ENCODE peak calls at places on chromosomes 3 and 15, in nine cellular contexts. A, L, E, S, Y, Q, D, V and Z are unnamed samples.

GRCh38 chr15:40047413-40048154 is 8.6 kb upstream of the SRP14 start:
- DNase-seq in A (peak; percentile 63), L (no peak), E (peak; percentile 78), S (peak; percentile 82), Y (peak; percentile 58), Q (peak; percentile 84), D (peak; percentile 85), V (no peak), Z (no peak)

GRCh38 chr3:170632780-170633179 is 46.9 kb upstream of the SLC7A14 start:
- DNase-seq in A (no peak), L (no peak), E (no peak), S (no peak), Y (no peak), Q (peak; percentile 7), D (no peak), V (no peak), Z (no peak)

GRCh38 chr3:58518304-58518789 is 18.6 kb downstream of the ACOX2 start:
- DNase-seq in A (no peak), L (no peak), E (no peak), S (no peak), Y (peak; percentile 54), Q (no peak), D (no peak), V (no peak), Z (no peak)

GRCh38 chr15:89122532-89123525 is 34.6 kb downstream of the ABHD2 start:
- DNase-seq in A (peak; percentile 14), L (no peak), E (no peak), S (no peak), Y (no peak), Q (no peak), D (peak; percentile 76), V (no peak), Z (no peak)

GRCh38 chr3:15215996-15216395 is 9.9 kb downstream of the CAPN7 start:
- DNase-seq in A (no peak), L (no peak), E (no peak), S (no peak), Y (no peak), Q (no peak), D (no peak), V (no peak), Z (no peak)

GRCh38 chr15:98442901-98443300 is 205.4 kb upstream of the IGF1R start:
- DNase-seq in A (no peak), L (no peak), E (no peak), S (no peak), Y (no peak), Q (no peak), D (no peak), V (no peak), Z (no peak)

GRCh38 chr3:149608987-149609386 is 48.8 kb downstream of the WWTR1 start:
- DNase-seq in A (no peak), L (no peak), E (no peak), S (no peak), Y (no peak), Q (no peak), D (no peak), V (no peak), Z (no peak)

GRCh38 chr3:159964166-159964973 is 24.3 kb upstream of the IL12A start:
- DNase-seq in A (no peak), L (peak; percentile 49), E (no peak), S (peak; percentile 83), Y (peak; percentile 46), Q (no peak), D (no peak), V (no peak), Z (no peak)

GRCh38 chr3:182829761-182830405 is 36.6 kb downstream of the ATP11B start:
- DNase-seq in A (no peak), L (no peak), E (no peak), S (no peak), Y (no peak), Q (no peak), D (no peak), V (no peak), Z (no peak)

GRCh38 chr15:60804986-60805949 is 326.3 kb upstream of the ICE2 start:
- DNase-seq in A (no peak), L (no peak), E (no peak), S (no peak), Y (no peak), Q (no peak), D (no peak), V (no peak), Z (peak; percentile 61)

GRCh38 chr15:39553947-39554731 is 26.7 kb upstream of the THBS1 start:
- DNase-seq in A (no peak), L (no peak), E (peak; percentile 85), S (no peak), Y (no peak), Q (no peak), D (no peak), V (no peak), Z (no peak)

GRCh38 chr3:137165117-137165806 is 207.5 kb downstream of the IL20RB start:
- DNase-seq in A (no peak), L (no peak), E (no peak), S (no peak), Y (peak; percentile 11), Q (peak; percentile 12), D (no peak), V (no peak), Z (no peak)

GRCh38 chr3:172102123-172102882 is 62.9 kb downstream of the FNDC3B start:
- DNase-seq in A (no peak), L (no peak), E (no peak), S (no peak), Y (no peak), Q (no peak), D (no peak), V (no peak), Z (no peak)

GRCh38 chr3:168241156-168241555 is 145.4 kb upstream of the GOLIM4 start:
- DNase-seq in A (no peak), L (no peak), E (no peak), S (no peak), Y (no peak), Q (no peak), D (no peak), V (no peak), Z (no peak)

GRCh38 chr3:51712020-51712385 is 5.1 kb downstream of the GRM2 start:
- DNase-seq in A (no peak), L (no peak), E (no peak), S (no peak), Y (no peak), Q (no peak), D (peak; percentile 10), V (no peak), Z (no peak)

GRCh38 chr3:66484106-66484857 is 16.5 kb downstream of the LRIG1 start:
- DNase-seq in A (no peak), L (no peak), E (no peak), S (no peak), Y (no peak), Q (no peak), D (no peak), V (no peak), Z (no peak)

GRCh38 chr3:32733631-32734229 is 48.7 kb downstream of the CNOT10 start:
- DNase-seq in A (no peak), L (no peak), E (no peak), S (no peak), Y (peak; percentile 43), Q (peak; percentile 5), D (no peak), V (no peak), Z (peak; percentile 11)

GRCh38 chr3:40387895-40388254 is 891 bp downstream of the ENTPD3 start:
- DNase-seq in A (no peak), L (no peak), E (no peak), S (no peak), Y (no peak), Q (no peak), D (no peak), V (no peak), Z (no peak)
- H3K4me3 ChIP-seq in A (no peak overlapping the region), L (no peak overlapping the region), E (no peak overlapping the region), S (no peak overlapping the region), Y (no peak overlapping the region), Q (no peak overlapping the region), D (peak overlapping the region; percentile 37), V (no peak overlapping the region), Z (no peak overlapping the region)

GRCh38 chr15:79540551-79540950 is 108.4 kb downstream of the MINAR1 start:
- DNase-seq in A (no peak), L (no peak), E (no peak), S (no peak), Y (no peak), Q (no peak), D (no peak), V (no peak), Z (no peak)
- TF ChIP-seq CTCF in A (no peak), L (peak; percentile 12), E (no peak), S (no peak), Y (no peak), Q (no peak), D (no peak), V (no peak), Z (no peak)

DNA sequence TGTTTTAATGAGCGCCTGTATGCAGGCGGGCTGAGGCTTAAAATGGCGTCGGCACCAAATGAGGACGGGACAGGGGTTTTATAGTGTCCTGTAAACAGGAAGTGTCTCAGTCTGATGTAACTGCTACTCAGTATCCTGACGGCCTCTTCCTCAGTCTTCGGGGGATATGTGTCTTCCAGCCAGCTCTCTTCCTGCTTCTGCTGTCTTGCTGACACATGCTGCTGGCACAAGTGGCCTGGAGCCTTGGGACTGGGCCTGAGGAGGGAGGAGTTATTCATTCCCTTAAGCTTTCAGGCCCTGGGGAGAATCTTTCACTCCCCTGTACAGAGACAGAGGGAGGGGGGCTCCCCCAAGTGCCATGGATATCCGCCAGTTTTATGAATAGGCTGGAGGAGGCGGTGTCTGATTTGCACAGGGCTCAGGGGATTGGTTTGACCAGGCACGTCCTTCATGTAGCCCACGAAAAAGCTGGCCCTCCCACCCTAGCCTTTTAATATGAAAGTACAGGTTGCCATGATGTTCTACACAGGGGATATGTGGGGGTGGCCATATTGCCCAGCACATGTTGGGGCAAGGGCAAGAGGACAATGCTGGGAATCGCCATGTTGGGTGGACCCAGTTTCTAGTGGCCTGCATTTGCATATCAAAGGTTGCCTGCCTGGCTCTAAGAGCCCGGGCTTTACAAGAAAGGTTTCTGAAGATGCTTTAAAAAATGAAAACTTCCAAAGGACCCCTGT is 19.9 kb downstream of the NDUFB4 start:
- DNase-seq in A (peak; percentile 40), L (no peak), E (peak; percentile 76), S (no peak), Y (no peak), Q (no peak), D (no peak), V (no peak), Z (no peak)
- H3K4me3 ChIP-seq in A (peak overlapping the region; percentile 9), L (no peak overlapping the region), E (no peak overlapping the region), S (no peak overlapping the region), Y (no peak overlapping the region), Q (no peak overlapping the region), D (no peak overlapping the region), V (no peak overlapping the region), Z (no peak overlapping the region)

DNA sequence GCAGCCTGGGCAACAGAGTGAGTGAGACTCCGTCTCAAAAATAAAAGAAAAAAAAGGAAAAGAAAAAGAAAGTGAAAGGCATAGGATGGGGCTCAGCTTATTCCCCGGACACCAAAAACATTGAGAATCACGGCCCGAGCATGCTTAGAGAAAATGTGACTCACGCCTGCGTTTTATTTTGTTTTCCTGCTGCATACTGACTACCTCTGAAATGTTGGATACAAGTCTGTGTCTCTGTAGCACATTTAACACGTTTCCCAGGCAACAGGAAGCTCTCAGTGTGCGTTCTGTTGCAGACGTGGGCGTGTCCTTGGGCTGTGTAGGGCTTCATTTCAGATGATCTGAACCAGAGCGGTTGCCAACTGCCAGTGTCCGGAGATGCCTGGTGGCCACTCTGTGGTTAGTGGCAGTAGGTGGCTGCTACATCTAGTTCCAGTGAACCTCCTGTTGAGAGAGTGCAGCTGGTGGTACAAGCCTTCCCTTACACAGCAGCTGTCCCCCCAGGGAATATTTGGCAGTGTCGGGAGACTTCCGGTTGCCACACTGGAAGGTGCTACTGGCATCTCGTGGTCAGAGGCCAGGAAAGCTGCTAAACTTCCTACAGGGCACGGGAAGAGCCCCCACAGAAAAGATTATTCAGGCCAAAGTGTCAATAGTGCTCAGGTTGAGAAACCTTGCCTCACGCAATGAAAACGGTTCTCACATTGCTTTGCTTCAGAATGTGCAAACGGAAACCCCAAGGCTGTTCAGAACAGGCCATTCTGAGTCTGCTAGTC is 3.0 kb downstream of the SLC51A start:
- DNase-seq in A (peak; percentile 63), L (peak; percentile 63), E (peak; percentile 80), S (no peak), Y (peak; percentile 77), Q (peak; percentile 66), D (no peak), V (peak; percentile 43), Z (peak; percentile 71)
- TF ChIP-seq CTCF in A (no peak), L (no peak), E (no peak), S (no peak), Y (no peak), Q (no peak), D (no peak), V (no peak), Z (no peak)